ENCODE peak calls at places on chromosome 18, in five cellular contexts. S is HFFc6; Z is AG09309; D is HuH-7; O is naive thymus-derived CD4-positive, alpha-beta T cell. H is an unnamed sample.

GRCh38 chr18:59742325-59743111 is 45.3 kb upstream of the CCBE1 start:
- DNase-seq in S (peak), Z (peak), D (no peak), O (no peak), H (no peak)

GRCh38 chr18:63192171-63192884 is 127.2 kb downstream of the BCL2 start:
- DNase-seq in S (no peak), Z (no peak), D (no peak), O (no peak), H (no peak)

GRCh38 chr18:8798996-8799395 is 93.6 kb downstream of the MTCL1 start:
- DNase-seq in S (no peak), Z (no peak), D (no peak), O (no peak), H (no peak)

GRCh38 chr18:7568426-7568825 is 1.3 kb downstream of the PTPRM start:
- DNase-seq in S (no peak), Z (no peak), D (peak), O (no peak), H (no peak)

GRCh38 chr18:80232710-80233109 is 14.6 kb downstream of the PARD6G start:
- DNase-seq in S (no peak), Z (no peak), D (no peak), O (no peak), H (no peak)

GRCh38 chr18:23585007-23585871 is 1.1 kb downstream of the NPC1 start:
- DNase-seq in S (peak), Z (no peak), D (no peak), O (no peak), H (no peak)

GRCh38 chr18:50832754-50833153 is 12.9 kb upstream of the MRO start:
- DNase-seq in S (no peak), Z (no peak), D (no peak), O (no peak), H (no peak)

GRCh38 chr18:31274915-31275314 is 43.0 kb upstream of the DSG1 start:
- DNase-seq in S (no peak), Z (no peak), D (peak), O (no peak), H (no peak)

GRCh38 chr18:74342416-74343043 is 26.9 kb downstream of the C18orf63 start:
- DNase-seq in S (peak), Z (peak), D (no peak), O (peak), H (no peak)

GRCh38 chr18:66603941-66604627 is at the start of gene CDH19:
- DNase-seq in S (no peak), Z (no peak), D (no peak), O (no peak), H (peak)

GRCh38 chr18:23053756-23054457 is 81.4 kb upstream of the CABLES1 start:
- DNase-seq in S (peak), Z (peak), D (peak), O (no peak), H (no peak)

GRCh38 chr18:24530630-24531111 is 70.2 kb downstream of the HRH4 start:
- DNase-seq in S (peak), Z (peak), D (no peak), O (no peak), H (no peak)

GRCh38 chr18:8571399-8571798 is 37.8 kb upstream of the RAB12 start:
- DNase-seq in S (no peak), Z (no peak), D (no peak), O (no peak), H (no peak)

GRCh38 chr18:27057459-27058302 is 127.4 kb downstream of the CHST9 start:
- DNase-seq in S (no peak), Z (no peak), D (peak), O (no peak), H (peak)

GRCh38 chr18:3234457-3234856 is 13.1 kb upstream of the MYL12A start:
- DNase-seq in S (no peak), Z (no peak), D (no peak), O (no peak), H (no peak)

GRCh38 chr18:48905541-48905940 is 45.2 kb downstream of the SMAD7 start:
- DNase-seq in S (no peak), Z (no peak), D (no peak), O (no peak), H (no peak)

GRCh38 chr18:6980363-6980762 is 137.2 kb downstream of the LAMA1 start:
- DNase-seq in S (no peak), Z (no peak), D (no peak), O (no peak), H (no peak)

GRCh38 chr18:25099838-25100393 is 252.1 kb downstream of the ZNF521 start:
- DNase-seq in S (peak), Z (no peak), D (no peak), O (no peak), H (no peak)

GRCh38 chr18:10927290-10927979 is 221.9 kb downstream of the PIEZO2 start:
- DNase-seq in S (peak), Z (no peak), D (no peak), O (no peak), H (no peak)

H was measured in hypothalamus.